ENCODE peak calls at places on chromosomes 13 and 19, in four cellular contexts. R is occipital lobe, A is frontal cortex, U is memory B cell. N is an unnamed sample.

GRCh38 chr13:27696731-27697130 is 75.0 kb downstream of the POLR1D start:
- DNase-seq in A (no peak), R (no peak), U (no peak), N (no peak)

GRCh38 chr13:27016871-27017270 is 154.7 kb downstream of the USP12 start:
- DNase-seq in R (no peak), A (no peak), U (no peak), N (no peak)

GRCh38 chr13:109301276-109301675 is 485.1 kb downstream of the IRS2 start:
- DNase-seq in R (no peak), U (no peak), A (no peak), N (no peak)

GRCh38 chr19:46861691-46862503 is 1.1 kb downstream of the ARHGAP35 start:
- DNase-seq in R (no peak), A (no peak), U (no peak), N (no peak)

GRCh38 chr13:29621401-29621800 is 25.9 kb upstream of the SLC7A1 start:
- DNase-seq in U (no peak), R (no peak), A (no peak), N (no peak)

GRCh38 chr13:45718063-45718462 is 15.9 kb downstream of the CBY2 start:
- DNase-seq in U (no peak), A (no peak), R (no peak), N (no peak)

GRCh38 chr13:33153421-33154381 is 131.9 kb downstream of the STARD13 start:
- DNase-seq in A (no peak), R (no peak), U (no peak), N (peak; percentile 39)

GRCh38 chr13:36919833-36920611 is at the start of gene SMAD9:
- DNase-seq in U (no peak), R (peak; percentile 9), A (peak; percentile 80), N (peak; percentile 73)

GRCh38 chr13:110447058-110447511 is 114.4 kb downstream of the RAB20 start:
- DNase-seq in R (no peak), A (no peak), U (no peak), N (peak; percentile 19)

GRCh38 chr19:45001087-45001739 is at the start of gene RELB:
- DNase-seq in U (peak; percentile 99), A (peak; percentile 99), R (peak; percentile 76), N (peak; percentile 90)

GRCh38 chr19:23554548-23554947 is 132.5 kb downstream of the ZNF675 start:
- DNase-seq in U (no peak), A (no peak), R (no peak), N (no peak)

GRCh38 chr13:50387124-50387581 is 371.9 kb downstream of the KCNRG start:
- DNase-seq in A (no peak), R (no peak), U (peak; percentile 27), N (peak; percentile 40)

N was measured in head of caudate nucleus.